ENCODE peak calls at places on chromosomes 5 and 9, in eight cellular contexts. One of them, this sample, is unnamed. For H3K4me1, the result is how much of the 10 kb centered on the place peaks cover.

GRCh38 chr5:93423333-93423714 is 157.7 kb downstream of the NR2F1-AS1 start:
- DNase-seq in MM.1S: no peak
- DNase-seq in mesendoderm: no peak
- DNase-seq in H9: no peak
- DNase-seq in fibroblast of lung: no peak
- DNase-seq in K562: no peak
- DNase-seq in colonic mucosa: no peak
- DNase-seq in HCT116: no peak
- DNase-seq in this sample: no peak

GRCh38 chr9:120926397-120926928 is at the start of gene TRAF1:
- DNase-seq in MM.1S: no peak
- DNase-seq in mesendoderm: no peak
- DNase-seq in H9: no peak
- DNase-seq in fibroblast of lung: no peak
- DNase-seq in K562: no peak
- DNase-seq in colonic mucosa: no peak
- DNase-seq in HCT116: no peak
- DNase-seq in this sample: no peak

GRCh38 chr5:56358703-56359428 is 125.7 kb upstream of the ANKRD55 start:
- DNase-seq in MM.1S: no peak
- DNase-seq in mesendoderm: no peak
- DNase-seq in H9: no peak
- DNase-seq in fibroblast of lung: no peak
- DNase-seq in K562: no peak
- DNase-seq in colonic mucosa: no peak
- DNase-seq in HCT116: peak
- DNase-seq in this sample: peak

GRCh38 chr9:10274156-10274555 is 338.6 kb downstream of the PTPRD start:
- DNase-seq in MM.1S: no peak
- DNase-seq in mesendoderm: no peak
- DNase-seq in H9: no peak
- DNase-seq in fibroblast of lung: no peak
- DNase-seq in K562: no peak
- DNase-seq in colonic mucosa: no peak
- DNase-seq in HCT116: no peak
- DNase-seq in this sample: no peak

GRCh38 chr5:50711280-50711679 is 44.8 kb downstream of the PARP8 start:
- DNase-seq in MM.1S: peak
- DNase-seq in mesendoderm: no peak
- DNase-seq in H9: no peak
- DNase-seq in fibroblast of lung: peak
- DNase-seq in K562: no peak
- DNase-seq in colonic mucosa: peak
- DNase-seq in HCT116: no peak
- DNase-seq in this sample: no peak

GRCh38 chr5:178418471-178419010 is 171.7 kb downstream of the COL23A1 start:
- DNase-seq in MM.1S: no peak
- DNase-seq in mesendoderm: no peak
- DNase-seq in H9: peak
- DNase-seq in fibroblast of lung: no peak
- DNase-seq in K562: no peak
- DNase-seq in colonic mucosa: no peak
- DNase-seq in HCT116: no peak
- DNase-seq in this sample: peak

GRCh38 chr9:93088656-93089015 is 7.4 kb upstream of the CARD19 start:
- DNase-seq in MM.1S: no peak
- DNase-seq in mesendoderm: no peak
- DNase-seq in H9: no peak
- DNase-seq in fibroblast of lung: no peak
- DNase-seq in K562: no peak
- DNase-seq in colonic mucosa: peak
- DNase-seq in HCT116: no peak
- DNase-seq in this sample: no peak

GRCh38 chr5:140318778-140319177 is 15.9 kb upstream of the PFDN1 start:
- DNase-seq in MM.1S: no peak
- DNase-seq in mesendoderm: no peak
- DNase-seq in H9: no peak
- DNase-seq in fibroblast of lung: no peak
- DNase-seq in K562: no peak
- DNase-seq in colonic mucosa: no peak
- DNase-seq in HCT116: no peak
- DNase-seq in this sample: no peak

GRCh38 chr9:135226369-135227050 is 139.0 kb downstream of the OLFM1 start:
- DNase-seq in MM.1S: no peak
- DNase-seq in mesendoderm: no peak
- DNase-seq in H9: no peak
- DNase-seq in fibroblast of lung: no peak
- DNase-seq in K562: no peak
- DNase-seq in colonic mucosa: no peak
- DNase-seq in HCT116: no peak
- DNase-seq in this sample: peak

GRCh38 chr5:38414348-38414747 is 142.1 kb downstream of the LIFR start:
- DNase-seq in MM.1S: no peak
- DNase-seq in mesendoderm: no peak
- DNase-seq in H9: no peak
- DNase-seq in fibroblast of lung: no peak
- DNase-seq in K562: no peak
- DNase-seq in colonic mucosa: no peak
- DNase-seq in HCT116: no peak
- DNase-seq in this sample: no peak

GRCh38 chr5:67350185-67350584 is 153.6 kb upstream of the CD180 start:
- DNase-seq in MM.1S: no peak
- DNase-seq in mesendoderm: no peak
- DNase-seq in H9: no peak
- DNase-seq in fibroblast of lung: no peak
- DNase-seq in K562: no peak
- DNase-seq in colonic mucosa: no peak
- DNase-seq in HCT116: no peak
- DNase-seq in this sample: no peak

GRCh38 chr5:134082264-134082992 is 32.1 kb upstream of the TCF7 start:
- DNase-seq in MM.1S: no peak
- DNase-seq in mesendoderm: no peak
- DNase-seq in H9: no peak
- DNase-seq in fibroblast of lung: no peak
- DNase-seq in K562: no peak
- DNase-seq in colonic mucosa: no peak
- DNase-seq in HCT116: no peak
- DNase-seq in this sample: no peak

GRCh38 chr5:32233696-32234447 is 59.8 kb upstream of the GOLPH3 start:
- DNase-seq in MM.1S: no peak
- DNase-seq in mesendoderm: no peak
- DNase-seq in H9: no peak
- DNase-seq in fibroblast of lung: peak
- DNase-seq in K562: no peak
- DNase-seq in colonic mucosa: peak
- DNase-seq in HCT116: no peak
- DNase-seq in this sample: no peak

GRCh38 chr5:81760521-81760920 is 9.6 kb upstream of the SSBP2 start:
- DNase-seq in MM.1S: no peak
- DNase-seq in mesendoderm: peak
- DNase-seq in H9: no peak
- DNase-seq in fibroblast of lung: no peak
- DNase-seq in K562: no peak
- DNase-seq in colonic mucosa: no peak
- DNase-seq in HCT116: no peak
- DNase-seq in this sample: no peak

GRCh38 chr5:31390256-31390655 is 141.6 kb downstream of the DROSHA start:
- DNase-seq in MM.1S: no peak
- DNase-seq in mesendoderm: no peak
- DNase-seq in H9: no peak
- DNase-seq in fibroblast of lung: no peak
- DNase-seq in K562: no peak
- DNase-seq in colonic mucosa: no peak
- DNase-seq in HCT116: no peak
- DNase-seq in this sample: no peak

GRCh38 chr9:137236238-137236935 is 4.7 kb upstream of the TUBB4B start:
- DNase-seq in MM.1S: peak
- DNase-seq in mesendoderm: peak
- DNase-seq in H9: peak
- DNase-seq in fibroblast of lung: peak
- DNase-seq in K562: peak
- DNase-seq in colonic mucosa: peak
- DNase-seq in HCT116: no peak
- DNase-seq in this sample: peak

GRCh38 chr9:96140401-96141180 is 161.4 kb downstream of the HSD17B3 start:
- DNase-seq in MM.1S: no peak
- DNase-seq in mesendoderm: peak
- DNase-seq in H9: peak
- DNase-seq in fibroblast of lung: peak
- DNase-seq in K562: no peak
- DNase-seq in colonic mucosa: peak
- DNase-seq in HCT116: no peak
- DNase-seq in this sample: no peak

GRCh38 chr9:4805519-4805918 is 12.8 kb downstream of the RCL1 start:
- DNase-seq in MM.1S: no peak
- DNase-seq in mesendoderm: peak
- DNase-seq in H9: no peak
- DNase-seq in fibroblast of lung: no peak
- DNase-seq in K562: no peak
- DNase-seq in colonic mucosa: no peak
- DNase-seq in HCT116: no peak
- DNase-seq in this sample: no peak

GRCh38 chr9:4801156-4801555 is 8.4 kb downstream of the RCL1 start:
- DNase-seq in MM.1S: no peak
- DNase-seq in mesendoderm: no peak
- DNase-seq in H9: no peak
- DNase-seq in fibroblast of lung: no peak
- DNase-seq in K562: no peak
- DNase-seq in colonic mucosa: no peak
- DNase-seq in HCT116: no peak
- DNase-seq in this sample: no peak

GRCh38 chr9:4804531-4805016 is 11.8 kb downstream of the RCL1 start:
- DNase-seq in MM.1S: no peak
- DNase-seq in mesendoderm: no peak
- DNase-seq in H9: no peak
- DNase-seq in fibroblast of lung: no peak
- DNase-seq in K562: no peak
- DNase-seq in colonic mucosa: no peak
- DNase-seq in HCT116: no peak
- DNase-seq in this sample: no peak

GRCh38 chr9:4799775-4800174 is 7.0 kb downstream of the RCL1 start:
- DNase-seq in MM.1S: no peak
- DNase-seq in mesendoderm: peak
- DNase-seq in H9: no peak
- DNase-seq in fibroblast of lung: no peak
- DNase-seq in K562: peak
- DNase-seq in colonic mucosa: no peak
- DNase-seq in HCT116: no peak
- DNase-seq in this sample: no peak

DNA sequence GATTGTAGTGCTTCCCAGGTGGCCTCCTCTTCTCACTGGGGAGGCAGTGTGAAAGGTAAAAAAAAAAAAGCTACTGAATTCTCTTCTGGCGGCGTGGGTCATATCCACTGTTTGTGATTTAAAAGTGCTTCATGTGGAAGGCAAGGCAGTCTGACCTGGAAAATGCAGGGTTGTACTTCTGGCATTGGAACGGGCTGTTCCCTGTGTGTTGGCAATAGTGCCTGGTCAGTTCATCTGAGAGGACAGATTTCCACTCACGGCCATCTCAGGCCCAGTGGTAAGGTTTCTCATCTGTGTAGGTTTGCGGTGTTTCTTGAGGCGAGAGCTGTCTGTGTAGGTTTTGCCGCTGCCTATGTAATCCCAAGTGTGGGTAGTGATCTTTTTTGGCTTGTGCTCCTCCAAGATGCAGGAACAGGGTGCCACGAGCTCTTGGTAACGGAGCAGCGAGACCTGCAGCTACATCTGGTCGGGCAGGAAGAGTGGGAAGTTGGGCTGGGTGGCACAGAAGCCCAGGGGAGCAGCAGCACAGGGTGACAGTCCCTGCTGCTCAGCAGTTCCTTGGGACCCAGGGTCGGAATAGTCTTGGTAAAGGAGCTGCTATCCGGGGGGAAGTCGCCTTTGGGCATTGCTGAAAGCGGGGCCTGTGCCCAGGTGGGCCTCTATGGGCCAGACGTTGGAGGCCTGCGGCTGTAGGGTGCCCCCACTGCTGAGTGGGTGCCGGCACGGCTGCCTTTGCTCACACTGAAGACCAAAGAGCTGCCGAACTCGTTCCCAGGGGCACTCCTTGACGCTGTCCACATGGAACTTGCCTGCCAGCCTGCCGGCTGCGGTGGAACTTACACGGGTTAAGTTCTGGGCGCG is 11.2 kb downstream of the RCL1 start:
- DNase-seq in MM.1S: no peak
- DNase-seq in mesendoderm: no peak
- DNase-seq in H9: no peak
- DNase-seq in fibroblast of lung: no peak
- DNase-seq in K562: no peak
- DNase-seq in colonic mucosa: no peak
- DNase-seq in HCT116: no peak
- DNase-seq in this sample: no peak
- H3K9ac ChIP-seq in MM.1S: no peak
- H3K9ac ChIP-seq in mesendoderm: no peak
- H3K9ac ChIP-seq in H9: no peak
- H3K9ac ChIP-seq in fibroblast of lung: no peak
- H3K9ac ChIP-seq in K562: no peak
- H3K9ac ChIP-seq in colonic mucosa: no peak
- H3K9ac ChIP-seq in HCT116: no peak
- H3K9ac ChIP-seq in this sample: no peak

GRCh38 chr9:128689820-128690683 is 1.0 kb downstream of the SET start:
- DNase-seq in MM.1S: no peak
- DNase-seq in mesendoderm: peak
- DNase-seq in H9: peak
- DNase-seq in fibroblast of lung: peak
- DNase-seq in K562: peak
- DNase-seq in colonic mucosa: peak
- DNase-seq in HCT116: no peak
- DNase-seq in this sample: peak
- H3K27ac ChIP-seq in MM.1S: peak
- H3K27ac ChIP-seq in mesendoderm: peak
- H3K27ac ChIP-seq in H9: peak
- H3K27ac ChIP-seq in fibroblast of lung: peak
- H3K27ac ChIP-seq in K562: peak
- H3K27ac ChIP-seq in colonic mucosa: no peak
- H3K27ac ChIP-seq in HCT116: peak
- H3K27ac ChIP-seq in this sample: peak

GRCh38 chr9:129485140-129485758 is 135.7 kb downstream of the C9orf50 start:
- DNase-seq in MM.1S: no peak
- DNase-seq in mesendoderm: no peak
- DNase-seq in H9: no peak
- DNase-seq in fibroblast of lung: no peak
- DNase-seq in K562: no peak
- DNase-seq in colonic mucosa: no peak
- DNase-seq in HCT116: no peak
- DNase-seq in this sample: no peak
- H3K4me1 ChIP-seq in MM.1S: under half
- H3K4me1 ChIP-seq in mesendoderm: under half
- H3K4me1 ChIP-seq in H9: under half
- H3K4me1 ChIP-seq in fibroblast of lung: half or more
- H3K4me1 ChIP-seq in K562: half or more
- H3K4me1 ChIP-seq in colonic mucosa: under half
- H3K4me1 ChIP-seq in HCT116: half or more
- H3K4me1 ChIP-seq in this sample: half or more

DNA sequence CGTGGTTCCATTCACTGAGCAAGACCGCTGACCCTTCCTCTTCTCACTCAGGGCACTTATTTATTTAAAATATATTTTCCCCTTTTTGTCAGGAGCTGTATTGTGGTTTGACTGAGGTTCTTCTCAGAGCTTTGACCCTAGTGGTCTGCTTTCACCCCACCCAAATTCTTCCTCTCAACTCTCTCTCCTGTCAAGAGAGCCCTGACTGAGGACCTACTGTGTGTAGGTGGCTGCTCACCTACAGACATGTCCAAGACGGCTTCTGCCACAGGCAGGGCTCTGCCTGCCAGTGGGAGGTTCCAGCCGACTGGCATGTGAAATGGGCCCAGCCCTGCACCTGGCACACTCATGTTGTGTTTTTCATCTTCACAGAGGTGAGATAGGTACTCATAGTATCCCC is 5.2 kb downstream of the DCANP1 start:
- DNase-seq in MM.1S: no peak
- DNase-seq in mesendoderm: no peak
- DNase-seq in H9: peak
- DNase-seq in fibroblast of lung: no peak
- DNase-seq in K562: no peak
- DNase-seq in colonic mucosa: no peak
- DNase-seq in HCT116: no peak
- DNase-seq in this sample: no peak
- H3K9ac ChIP-seq in MM.1S: no peak
- H3K9ac ChIP-seq in mesendoderm: no peak
- H3K9ac ChIP-seq in H9: no peak
- H3K9ac ChIP-seq in fibroblast of lung: no peak
- H3K9ac ChIP-seq in K562: no peak
- H3K9ac ChIP-seq in colonic mucosa: no peak
- H3K9ac ChIP-seq in HCT116: no peak
- H3K9ac ChIP-seq in this sample: no peak